ENCODE peak calls at places on chromosome 7, in four cellular contexts. Q, O, X and C are unnamed samples.

GRCh38 chr7:159056722-159057121 is 87.9 kb downstream of the VIPR2 start:
- DNase-seq in Q (no peak), O (no peak), X (no peak), C (no peak)

GRCh38 chr7:118195837-118196474 is 12.0 kb downstream of the LSM8 start:
- DNase-seq in Q (no peak), O (peak; percentile 72), X (peak; percentile 63), C (peak; percentile 77)

GRCh38 chr7:47256016-47256415 is 325.9 kb downstream of the TNS3 start:
- DNase-seq in Q (no peak), O (no peak), X (no peak), C (no peak)

GRCh38 chr7:46811529-46811928 is 770.4 kb downstream of the TNS3 start:
- DNase-seq in Q (peak; percentile 19), O (no peak), X (no peak), C (peak; percentile 75)

GRCh38 chr7:143345428-143345900 is 17.0 kb downstream of the FAM131B start:
- DNase-seq in Q (peak; percentile 48), O (peak; percentile 31), X (peak; percentile 70), C (peak; percentile 26)

GRCh38 chr7:5350600-5351385 is 68.0 kb downstream of the SLC29A4 start:
- DNase-seq in Q (no peak), O (no peak), X (no peak), C (no peak)

GRCh38 chr7:155551785-155552611 is 5.6 kb upstream of the CNPY1 start:
- DNase-seq in Q (no peak), O (no peak), X (no peak), C (no peak)

GRCh38 chr7:40658731-40659130 is 523.9 kb downstream of the SUGCT start:
- DNase-seq in Q (no peak), O (no peak), X (no peak), C (no peak)

GRCh38 chr7:141754939-141755338 is 9.0 kb upstream of the TAS2R3 start:
- DNase-seq in Q (no peak), O (no peak), X (no peak), C (peak; percentile 64)

GRCh38 chr7:21749318-21749717 is 196.4 kb downstream of the CDCA7L start:
- DNase-seq in Q (no peak), O (no peak), X (no peak), C (no peak)

GRCh38 chr7:104225441-104225840 is 17.6 kb upstream of the ORC5 start:
- DNase-seq in Q (no peak), O (no peak), X (no peak), C (no peak)

GRCh38 chr7:5528071-5528814 is 104.6 kb upstream of the TNRC18 start:
- DNase-seq in Q (peak; percentile 30), O (peak; percentile 42), X (peak; percentile 52), C (peak; percentile 50)

GRCh38 chr7:77409739-77410545 is 6.2 kb downstream of the GSAP start:
- DNase-seq in Q (no peak), O (no peak), X (no peak), C (no peak)

GRCh38 chr7:131605280-131605878 is 49.0 kb upstream of the PODXL start:
- DNase-seq in Q (no peak), O (no peak), X (no peak), C (peak; percentile 58)

GRCh38 chr7:87797798-87798403 is 78.3 kb downstream of the SLC25A40 start:
- DNase-seq in Q (no peak), O (no peak), X (no peak), C (peak; percentile 63)

GRCh38 chr7:137443616-137444015 is 100.1 kb upstream of the PTN start:
- DNase-seq in Q (no peak), O (no peak), X (no peak), C (no peak)

GRCh38 chr7:80923211-80923612 is 4.4 kb upstream of the SEMA3C start:
- DNase-seq in Q (no peak), O (no peak), X (no peak), C (peak; percentile 35)

GRCh38 chr7:50266893-50267386 is 37.6 kb upstream of the IKZF1 start:
- DNase-seq in Q (peak; percentile 29), O (no peak), X (peak; percentile 82), C (no peak)

GRCh38 chr7:94295805-94296204 is 98.9 kb upstream of the COL1A2 start:
- DNase-seq in Q (no peak), O (no peak), X (no peak), C (peak; percentile 85)

GRCh38 chr7:47580175-47580701 is 1.7 kb downstream of the TNS3 start:
- DNase-seq in Q (no peak), O (peak; percentile 86), X (no peak), C (no peak)

GRCh38 chr7:131859162-131859821 is 302.9 kb upstream of the PODXL start:
- DNase-seq in Q (peak; percentile 49), O (peak; percentile 68), X (peak; percentile 42), C (peak; percentile 77)

GRCh38 chr7:30977896-30978564 is 14.3 kb downstream of the GHRHR start:
- DNase-seq in Q (no peak), O (peak; percentile 72), X (no peak), C (no peak)

GRCh38 chr7:159025161-159025779 is 119.4 kb downstream of the VIPR2 start:
- DNase-seq in Q (no peak), O (no peak), X (no peak), C (no peak)

GRCh38 chr7:154424370-154424769 is 372.2 kb downstream of the DPP6 start:
- DNase-seq in Q (no peak), O (no peak), X (no peak), C (no peak)

GRCh38 chr7:100801833-100802568 is 25.3 kb downstream of the EPHB4 start:
- DNase-seq in Q (no peak), O (peak; percentile 80), X (no peak), C (peak; percentile 40)

GRCh38 chr7:101818699-101819071 is 1.3 kb downstream of the CUX1 start:
- DNase-seq in Q (no peak), O (no peak), X (no peak), C (no peak)

GRCh38 chr7:15839415-15840100 is 153.1 kb upstream of the MEOX2 start:
- DNase-seq in Q (peak; percentile 69), O (no peak), X (no peak), C (peak; percentile 97)

GRCh38 chr7:31850066-31850465 is 163.1 kb downstream of the PPP1R17 start:
- DNase-seq in Q (no peak), O (no peak), X (no peak), C (no peak)

GRCh38 chr7:100655908-100656674 is at the start of gene ACTL6B:
- DNase-seq in Q (peak; percentile 70), O (peak; percentile 68), X (peak; percentile 47), C (peak; percentile 77)

GRCh38 chr7:68147621-68148238 is 1151.1 kb downstream of the TYW1 start:
- DNase-seq in Q (no peak), O (no peak), X (no peak), C (peak; percentile 41)

GRCh38 chr7:1103789-1104513 is 16.0 kb downstream of the GPER1 start:
- DNase-seq in Q (no peak), O (no peak), X (no peak), C (no peak)

GRCh38 chr7:119959811-119960210 is 313.2 kb upstream of the KCND2 start:
- DNase-seq in Q (no peak), O (no peak), X (no peak), C (no peak)

GRCh38 chr7:69682518-69682917 is 84.2 kb downstream of the AUTS2 start:
- DNase-seq in Q (no peak), O (no peak), X (no peak), C (no peak)

GRCh38 chr7:4682621-4683042 is 537 bp downstream of the FOXK1 start:
- DNase-seq in Q (peak; percentile 60), O (peak; percentile 57), X (peak; percentile 48), C (no peak)

GRCh38 chr7:44257618-44258422 is 57.0 kb downstream of the YKT6 start:
- DNase-seq in Q (peak; percentile 75), O (peak; percentile 28), X (peak; percentile 65), C (peak; percentile 53)

GRCh38 chr7:7596156-7596555 is 29.5 kb downstream of the MIOS start:
- DNase-seq in Q (no peak), O (no peak), X (peak; percentile 19), C (no peak)

DNA sequence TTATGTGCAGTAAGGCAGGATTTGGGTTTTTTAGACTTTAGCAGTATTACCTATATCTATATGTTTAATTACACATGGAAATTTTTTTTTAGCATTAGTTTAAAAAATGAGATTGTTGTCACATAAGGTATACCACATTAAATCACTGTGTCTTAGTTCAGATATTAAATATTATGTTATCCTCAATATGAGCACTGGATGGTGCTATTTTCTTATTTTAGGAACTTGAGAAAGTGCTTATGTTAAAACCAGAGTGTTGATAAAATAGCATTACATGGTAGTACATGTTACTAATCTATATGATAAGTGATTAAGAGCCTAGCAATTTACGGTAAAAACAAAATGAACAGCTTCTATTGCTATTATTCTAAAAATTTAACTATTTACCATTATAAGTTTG is 28.8 kb downstream of the MIOS start:
- DNase-seq in Q (no peak), O (no peak), X (no peak), C (peak; percentile 49)
- TF ChIP-seq CTCF in Q (peak; percentile 48), O (peak; percentile 19), X (peak; percentile 69), C (peak; percentile 56)

GRCh38 chr7:97130417-97131139 is 13.1 kb downstream of the SDHAF3 start:
- DNase-seq in Q (no peak), O (no peak), X (no peak), C (no peak)
- H3K27ac ChIP-seq in Q (no peak overlapping the region), O (no peak overlapping the region), X (no peak overlapping the region), C (no peak overlapping the region)

GRCh38 chr7:136214356-136214755 is 237.2 kb upstream of the MTPN start:
- DNase-seq in Q (no peak), O (no peak), X (no peak), C (no peak)
- TF ChIP-seq CTCF in Q (no peak), O (no peak), X (no peak), C (no peak)

GRCh38 chr7:151511270-151511669 is 8.4 kb downstream of the RHEB start:
- DNase-seq in Q (no peak), O (no peak), X (no peak), C (no peak)

GRCh38 chr7:151509670-151510333 is 9.9 kb downstream of the RHEB start:
- DNase-seq in Q (no peak), O (no peak), X (no peak), C (no peak)

GRCh38 chr7:151512353-151512752 is 7.3 kb downstream of the RHEB start:
- DNase-seq in Q (no peak), O (no peak), X (no peak), C (no peak)

GRCh38 chr7:151514461-151515396 is 5.0 kb downstream of the RHEB start:
- DNase-seq in Q (no peak), O (no peak), X (no peak), C (no peak)

DNA sequence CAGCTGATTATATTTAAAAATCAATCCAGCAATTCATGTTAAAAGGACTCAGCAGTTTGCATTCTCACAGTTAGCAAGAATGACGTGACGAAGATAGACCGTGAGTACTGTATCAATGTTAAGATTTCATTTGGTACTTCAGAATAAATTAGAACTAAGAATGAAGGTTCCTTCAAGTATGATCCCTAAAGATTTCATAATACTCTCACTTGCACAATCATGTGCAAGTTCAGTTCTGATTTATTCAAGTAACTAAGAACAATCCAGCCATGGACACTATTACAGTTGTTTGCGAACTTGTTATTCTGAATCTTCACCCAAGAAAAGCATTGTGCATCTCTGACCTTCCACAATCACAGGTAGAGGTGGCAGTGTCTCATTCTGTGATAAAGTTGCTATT is 7.7 kb downstream of the RHEB start:
- DNase-seq in Q (no peak), O (no peak), X (no peak), C (no peak)
- H3K27ac ChIP-seq in Q (no peak overlapping the region), O (no peak overlapping the region), X (no peak overlapping the region), C (no peak overlapping the region)